ENCODE peak calls at places on chromosomes 7 and 10, in six cellular contexts. G, C, O, B, A and Z are unnamed samples.

GRCh38 chr10:29668628-29669027 is 33.9 kb upstream of the SVIL start:
- DNase-seq in A (no peak), C (no peak), G (no peak), O (no peak), B (no peak), Z (no peak)

GRCh38 chr10:23556727-23557440 is 118.0 kb downstream of the OTUD1 start:
- DNase-seq in B (no peak), C (no peak), G (no peak), A (no peak), O (no peak), Z (no peak)

GRCh38 chr7:12583181-12583580 is 12.7 kb downstream of the SCIN start:
- DNase-seq in C (no peak), O (no peak), A (no peak), G (no peak), B (no peak), Z (no peak)

GRCh38 chr7:43489257-43489656 is 93.7 kb upstream of the STK17A start:
- DNase-seq in B (no peak), O (no peak), C (no peak), A (no peak), G (no peak), Z (no peak)

GRCh38 chr10:110446954-110447608 is 50.6 kb upstream of the DUSP5 start:
- DNase-seq in C (no peak), B (no peak), G (no peak), A (no peak), O (no peak), Z (no peak)

GRCh38 chr10:115947104-115947503 is 325.9 kb downstream of the GFRA1 start:
- DNase-seq in B (no peak), A (no peak), C (no peak), O (no peak), G (no peak), Z (no peak)

GRCh38 chr7:116438274-116438673 is 61.3 kb upstream of the CAV2 start:
- DNase-seq in B (no peak), G (no peak), O (no peak), A (no peak), C (no peak), Z (no peak)

GRCh38 chr10:68897336-68897741 is 3.8 kb upstream of the DDX50 start:
- DNase-seq in A (no peak), O (peak; percentile 7), C (no peak), B (peak; percentile 47), G (no peak), Z (peak; percentile 30)

GRCh38 chr10:52598936-52599335 is 173.6 kb downstream of the MBL2 start:
- DNase-seq in G (no peak), O (no peak), C (no peak), A (no peak), B (no peak), Z (no peak)

GRCh38 chr7:7821517-7821916 is 103.1 kb upstream of the RPA3 start:
- DNase-seq in G (no peak), C (no peak), O (no peak), B (no peak), A (no peak), Z (no peak)

GRCh38 chr10:6912424-6912823 is 332.3 kb upstream of the PRKCQ start:
- DNase-seq in G (no peak), O (no peak), B (no peak), C (no peak), A (peak; percentile 36), Z (no peak)

GRCh38 chr7:96831446-96831845 is 121.8 kb upstream of the SEM1 start:
- DNase-seq in G (no peak), B (no peak), A (no peak), C (no peak), O (no peak), Z (no peak)

GRCh38 chr7:12281026-12281425 is 69.9 kb downstream of the TMEM106B start:
- DNase-seq in A (no peak), B (no peak), C (no peak), G (no peak), O (no peak), Z (no peak)

GRCh38 chr7:28767356-28767755 is 190.8 kb downstream of the TRIL start:
- DNase-seq in A (no peak), B (no peak), O (no peak), G (no peak), C (no peak), Z (no peak)

GRCh38 chr10:17423641-17424186 is 30.7 kb downstream of the ST8SIA6 start:
- DNase-seq in O (no peak), C (no peak), B (no peak), A (no peak), G (no peak), Z (no peak)

GRCh38 chr7:158816271-158816670 is 13.0 kb downstream of the ESYT2 start:
- DNase-seq in A (no peak), B (no peak), O (no peak), C (no peak), G (no peak), Z (no peak)

GRCh38 chr10:97117372-97117771 is 68.4 kb downstream of the SLIT1 start:
- DNase-seq in O (no peak), B (no peak), G (no peak), C (no peak), A (no peak), Z (no peak)

GRCh38 chr10:126060232-126060935 is 164.0 kb downstream of the FANK1 start:
- DNase-seq in A (peak; percentile 48), C (no peak), G (no peak), B (no peak), O (no peak), Z (no peak)

GRCh38 chr7:45123913-45124312 is 12.4 kb upstream of the TBRG4 start:
- DNase-seq in A (no peak), O (no peak), C (no peak), B (no peak), G (no peak), Z (no peak)

GRCh38 chr10:129694633-129695356 is 227.8 kb downstream of the MGMT start:
- DNase-seq in C (no peak), B (peak; percentile 21), A (peak; percentile 74), O (no peak), G (no peak), Z (no peak)

GRCh38 chr10:74593470-74593869 is 232.9 kb upstream of the KAT6B start:
- DNase-seq in C (no peak), O (no peak), A (no peak), G (no peak), B (no peak), Z (no peak)

GRCh38 chr10:43043342-43043772 is 33.5 kb upstream of the RET start:
- DNase-seq in C (no peak), A (peak; percentile 29), O (no peak), G (no peak), B (no peak), Z (no peak)

GRCh38 chr10:110498087-110498981 is 627 bp downstream of the DUSP5 start:
- DNase-seq in B (no peak), G (peak; percentile 43), A (peak; percentile 78), O (peak; percentile 61), C (peak; percentile 24), Z (peak; percentile 65)

GRCh38 chr7:79227035-79227434 is 226.4 kb downstream of the MAGI2 start:
- DNase-seq in C (no peak), B (no peak), O (no peak), G (no peak), A (no peak), Z (no peak)

GRCh38 chr10:29880856-29881255 is 178.5 kb downstream of the JCAD start:
- DNase-seq in G (no peak), A (peak; percentile 42), O (no peak), C (no peak), B (no peak), Z (no peak)

GRCh38 chr10:50409965-50410811 is 158.9 kb upstream of the ASAH2 start:
- DNase-seq in O (no peak), B (no peak), G (no peak), A (no peak), C (no peak), Z (no peak)

GRCh38 chr10:11488126-11488525 is 123.3 kb downstream of the USP6NL start:
- DNase-seq in G (no peak), O (no peak), B (no peak), A (no peak), C (no peak), Z (no peak)

GRCh38 chr10:117534321-117535044 is 8.1 kb upstream of the EMX2 start:
- DNase-seq in A (no peak), O (no peak), G (no peak), C (no peak), B (no peak), Z (no peak)

GRCh38 chr7:79786187-79786586 is 332.7 kb upstream of the MAGI2 start:
- DNase-seq in B (no peak), G (no peak), C (no peak), O (no peak), A (no peak), Z (no peak)

GRCh38 chr7:18020138-18020715 is 7.4 kb downstream of the PRPS1L1 start:
- DNase-seq in A (no peak), G (no peak), C (no peak), B (no peak), O (no peak), Z (no peak)

GRCh38 chr10:33459597-33459996 is 125.1 kb upstream of the NRP1 start:
- DNase-seq in A (no peak), O (no peak), G (no peak), C (no peak), B (no peak), Z (no peak)

GRCh38 chr7:2162959-2163358 is 69.8 kb downstream of the MAD1L1 start:
- DNase-seq in C (no peak), O (no peak), G (no peak), A (peak; percentile 23), B (no peak), Z (no peak)

GRCh38 chr10:71242621-71243009 is 30.2 kb downstream of the UNC5B start:
- DNase-seq in A (peak; percentile 65), C (no peak), O (no peak), B (no peak), G (no peak), Z (no peak)

GRCh38 chr7:22208806-22209205 is 148.1 kb downstream of the RAPGEF5 start:
- DNase-seq in O (no peak), C (no peak), B (no peak), G (no peak), A (no peak), Z (no peak)

GRCh38 chr7:54615545-54615944 is 73.4 kb downstream of the VSTM2A start:
- DNase-seq in G (no peak), B (no peak), C (no peak), A (no peak), O (no peak), Z (no peak)

GRCh38 chr10:61837748-61838055 is 63.8 kb upstream of the ARID5B start:
- DNase-seq in O (no peak), A (no peak), B (no peak), C (no peak), G (no peak), Z (no peak)

GRCh38 chr10:133279266-133279960 is 2.7 kb upstream of the ADAM8 start:
- DNase-seq in C (no peak), O (no peak), B (no peak), G (no peak), A (no peak), Z (no peak)

GRCh38 chr10:115355162-115355760 is 262.1 kb downstream of the ATRNL1 start:
- DNase-seq in A (no peak), B (no peak), C (no peak), O (peak; percentile 4), G (no peak), Z (no peak)

GRCh38 chr7:41280491-41280890 is 422.4 kb downstream of the INHBA start:
- DNase-seq in G (no peak), A (no peak), C (no peak), B (no peak), O (no peak), Z (no peak)